ENCODE peak calls at places on chromosomes 1 and 21, in ten cellular contexts. G is MG63, Z is lower lobe of right lung, O is mesenteric fat pad, M is NCI-H524, Y is memory B cell, B is COR-L47, W is HS-5, S is brain microvascular endothelial cell, L is pancreas. Q is an unnamed sample.

GRCh38 chr1:119784127-119784781 is 15.5 kb upstream of the HMGCS2 start:
- DNase-seq in M (no peak), B (no peak), W (no peak), O (no peak), Y (no peak), Z (peak), S (no peak), L (no peak), G (no peak), Q (no peak)

GRCh38 chr21:21084179-21084578 is 86.0 kb downstream of the NCAM2 start:
- DNase-seq in O (no peak), Y (no peak), G (no peak), S (no peak), M (no peak), W (no peak), B (no peak), Z (no peak), L (no peak), Q (no peak)

GRCh38 chr1:30758785-30759380 is 1.3 kb upstream of the LAPTM5 start:
- DNase-seq in W (no peak), B (no peak), G (peak), S (no peak), Z (no peak), O (no peak), M (no peak), L (no peak), Y (no peak), Q (no peak)

GRCh38 chr1:52473039-52473438 is 68.6 kb downstream of the PRPF38A start:
- DNase-seq in Y (no peak), O (no peak), M (no peak), Z (no peak), W (no peak), B (no peak), L (no peak), S (no peak), G (no peak), Q (no peak)

GRCh38 chr1:228018961-228019721 is 12.3 kb downstream of the WNT3A start:
- DNase-seq in O (peak), B (no peak), M (no peak), Y (no peak), W (no peak), L (no peak), S (no peak), Z (peak), G (no peak), Q (no peak)

GRCh38 chr1:184408580-184408979 is 21.8 kb downstream of the C1orf21 start:
- DNase-seq in Y (no peak), B (no peak), Z (no peak), O (no peak), M (no peak), L (no peak), S (no peak), G (no peak), W (no peak), Q (no peak)

GRCh38 chr1:31765041-31765467 is 914 bp upstream of the ADGRB2 start:
- DNase-seq in Y (no peak), O (no peak), W (no peak), Z (no peak), L (no peak), B (peak), M (peak), G (no peak), S (no peak), Q (no peak)

GRCh38 chr1:114154146-114154962 is 685 bp upstream of the SYT6 start:
- DNase-seq in O (no peak), G (peak), B (peak), Y (no peak), M (peak), L (no peak), S (no peak), W (no peak), Z (peak), Q (no peak)

GRCh38 chr1:232707142-232707541 is 77.2 kb upstream of the SIPA1L2 start:
- DNase-seq in M (no peak), Z (no peak), Y (no peak), W (no peak), L (no peak), O (no peak), G (no peak), S (no peak), B (no peak), Q (no peak)

GRCh38 chr1:228515200-228515834 is 28.1 kb downstream of the RNF187 start:
- DNase-seq in Z (no peak), B (peak), Y (peak), G (peak), L (no peak), O (no peak), S (peak), W (peak), M (peak), Q (no peak)

GRCh38 chr1:29707796-29708195 is 471.5 kb downstream of the PTPRU start:
- DNase-seq in G (no peak), L (no peak), S (no peak), O (peak), Z (no peak), Y (no peak), B (no peak), M (no peak), W (no peak), Q (no peak)

GRCh38 chr1:30706528-30706927 is 16.9 kb downstream of the MATN1 start:
- DNase-seq in L (no peak), Y (no peak), M (peak), O (no peak), G (peak), Z (peak), W (no peak), B (peak), S (peak), Q (no peak)

GRCh38 chr1:180198186-180198585 is 31.9 kb upstream of the LHX4 start:
- DNase-seq in L (no peak), O (no peak), B (no peak), W (no peak), S (no peak), G (no peak), Z (no peak), Y (no peak), M (peak), Q (no peak)

GRCh38 chr1:43577647-43578542 is 47.2 kb downstream of the PTPRF start:
- DNase-seq in M (no peak), O (no peak), S (no peak), B (no peak), G (no peak), L (no peak), Y (no peak), Z (no peak), W (no peak), Q (no peak)

GRCh38 chr21:39189857-39190604 is 6.8 kb upstream of the PSMG1 start:
- DNase-seq in S (peak), Y (no peak), G (no peak), Z (no peak), L (no peak), O (no peak), B (no peak), W (peak), M (no peak), Q (peak)

GRCh38 chr1:220294754-220295419 is 22.6 kb upstream of the RAB3GAP2 start:
- DNase-seq in S (peak), Y (no peak), Z (no peak), G (peak), M (no peak), W (no peak), B (no peak), O (no peak), L (no peak), Q (peak)

GRCh38 chr1:150484861-150485260 is 2.4 kb upstream of the TARS2 start:
- DNase-seq in O (peak), L (no peak), Z (no peak), Y (no peak), W (no peak), B (peak), G (peak), S (no peak), M (no peak), Q (no peak)

GRCh38 chr1:115077984-115078330 is 11.3 kb downstream of the TSPAN2 start:
- DNase-seq in M (no peak), S (no peak), B (no peak), L (no peak), Z (no peak), Y (no peak), O (no peak), W (no peak), G (no peak), Q (no peak)

GRCh38 chr21:23853796-23854379 is 1753.4 kb downstream of the MRPL39 start:
- DNase-seq in S (peak), B (peak), W (no peak), G (no peak), Z (no peak), M (no peak), Y (no peak), O (no peak), L (no peak), Q (no peak)

GRCh38 chr21:46183910-46184624 is at the start of gene SPATC1L:
- DNase-seq in G (peak), L (peak), Z (peak), B (no peak), O (no peak), M (no peak), S (peak), W (peak), Y (peak), Q (no peak)

GRCh38 chr1:7938070-7938469 is 2.6 kb downstream of the TNFRSF9 start:
- DNase-seq in L (no peak), B (no peak), W (no peak), Y (no peak), S (no peak), M (no peak), O (no peak), G (no peak), Z (no peak), Q (no peak)

GRCh38 chr1:119279441-119280415 is 88.9 kb upstream of the HAO2 start:
- DNase-seq in B (peak), L (no peak), O (no peak), S (peak), M (no peak), Z (no peak), G (peak), Y (no peak), W (peak), Q (peak)

GRCh38 chr1:164510435-164510834 is 48.5 kb upstream of the PBX1 start:
- DNase-seq in Y (no peak), Z (no peak), L (no peak), W (no peak), M (no peak), G (no peak), B (no peak), O (no peak), S (peak), Q (no peak)

GRCh38 chr1:174286042-174286441 is 126.7 kb downstream of the RABGAP1L start:
- DNase-seq in Z (no peak), S (no peak), O (no peak), M (no peak), B (no peak), G (no peak), L (no peak), Y (no peak), W (no peak), Q (no peak)

GRCh38 chr1:182629674-182630073 is 25.5 kb upstream of the RGS16 start:
- DNase-seq in S (no peak), B (no peak), Z (no peak), Y (no peak), G (no peak), L (no peak), O (no peak), W (no peak), M (no peak), Q (no peak)

GRCh38 chr1:151143986-151144385 is 2.4 kb downstream of the SEMA6C start:
- DNase-seq in Z (no peak), B (no peak), S (no peak), Y (no peak), O (no peak), W (no peak), M (no peak), G (no peak), L (no peak), Q (no peak)

GRCh38 chr1:218351617-218352438 is 6.7 kb downstream of the TGFB2 start:
- DNase-seq in L (no peak), Y (peak), B (no peak), G (peak), Z (no peak), S (peak), M (no peak), W (no peak), O (no peak), Q (no peak)

GRCh38 chr1:2518528-2518927 is 7.9 kb downstream of the PANK4 start:
- DNase-seq in W (no peak), L (no peak), Z (no peak), M (no peak), G (no peak), B (no peak), S (no peak), Y (no peak), O (no peak), Q (no peak)

GRCh38 chr1:201506092-201506491 is 831 bp downstream of the CSRP1 start:
- DNase-seq in O (no peak), Y (no peak), S (no peak), Z (no peak), G (no peak), W (no peak), B (no peak), M (no peak), L (no peak), Q (no peak)

GRCh38 chr1:244865028-244865371 is 657 bp upstream of the HNRNPU start:
- DNase-seq in Z (no peak), L (peak), W (no peak), B (no peak), M (no peak), O (no peak), Y (no peak), S (no peak), G (peak), Q (no peak)

GRCh38 chr1:178566187-178566586 is 53.3 kb downstream of the TEX35 start:
- DNase-seq in G (no peak), B (no peak), Y (no peak), L (no peak), M (no peak), S (no peak), W (no peak), Z (no peak), O (no peak), Q (no peak)